ENCODE peak calls at places on chromosomes 2 and 18, in four cellular contexts. E, N, U and Z are unnamed samples.

GRCh38 chr2:186590538-186591441 is 934 bp downstream of the ITGAV start:
- DNase-seq in E (no peak), N (peak; percentile 44), U (no peak), Z (peak; percentile 48)

GRCh38 chr2:180539541-180539940 is 440.9 kb upstream of the UBE2E3 start:
- DNase-seq in E (no peak), N (no peak), U (no peak), Z (no peak)

GRCh38 chr2:68709421-68709911 is 25.1 kb upstream of the ARHGAP25 start:
- DNase-seq in E (no peak), N (peak; percentile 30), U (peak; percentile 45), Z (peak; percentile 57)

GRCh38 chr2:7031424-7032245 is 114.4 kb downstream of the RNF144A start:
- DNase-seq in E (no peak), N (no peak), U (peak; percentile 52), Z (peak; percentile 98)

GRCh38 chr2:198362777-198363176 is 558.4 kb downstream of the PLCL1 start:
- DNase-seq in E (no peak), N (no peak), U (no peak), Z (no peak)

GRCh38 chr18:78073275-78073674 is 823.6 kb downstream of the GALR1 start:
- DNase-seq in E (no peak), N (no peak), U (no peak), Z (no peak)

GRCh38 chr2:152456262-152456661 is 121.3 kb downstream of the FMNL2 start:
- DNase-seq in E (no peak), N (no peak), U (peak; percentile 21), Z (peak; percentile 52)

GRCh38 chr2:176121377-176122111 is 975 bp upstream of the HOXD9 start:
- DNase-seq in E (no peak), N (no peak), U (no peak), Z (no peak)

GRCh38 chr18:31774960-31775359 is 14.3 kb upstream of the SLC25A52 start:
- DNase-seq in E (no peak), N (no peak), U (no peak), Z (peak; percentile 71)

GRCh38 chr18:48782381-48782841 is 168.4 kb downstream of the SMAD7 start:
- DNase-seq in E (no peak), N (no peak), U (no peak), Z (no peak)

GRCh38 chr2:194203898-194204297 is 1453.1 kb upstream of the SLC39A10 start:
- DNase-seq in E (no peak), N (no peak), U (peak; percentile 27), Z (no peak)

GRCh38 chr18:13137939-13138821 is 80.4 kb upstream of the LDLRAD4 start:
- DNase-seq in E (no peak), N (no peak), U (no peak), Z (peak; percentile 99)

GRCh38 chr2:18132697-18133096 is 254.2 kb downstream of the KCNS3 start:
- DNase-seq in E (no peak), N (no peak), U (no peak), Z (no peak)

GRCh38 chr2:159069229-159069628 is 100.8 kb downstream of the TANC1 start:
- DNase-seq in E (no peak), N (no peak), U (no peak), Z (no peak)

GRCh38 chr2:239397856-239398470 is 2.9 kb downstream of the HDAC4 start:
- DNase-seq in E (no peak), N (no peak), U (no peak), Z (no peak)

GRCh38 chr18:59846814-59847490 is 52.8 kb upstream of the PMAIP1 start:
- DNase-seq in E (no peak), N (no peak), U (no peak), Z (no peak)

GRCh38 chr18:67010916-67011315 is 407.0 kb upstream of the CDH19 start:
- DNase-seq in E (no peak), N (no peak), U (no peak), Z (no peak)

GRCh38 chr2:72182547-72183460 is 35.1 kb upstream of the CYP26B1 start:
- DNase-seq in E (no peak), N (no peak), U (no peak), Z (no peak)

GRCh38 chr2:135819211-135819610 is 17.8 kb downstream of the LCT start:
- DNase-seq in E (peak; percentile 47), N (peak; percentile 36), U (peak; percentile 21), Z (peak; percentile 29)

GRCh38 chr2:236464140-236464539 is 105.5 kb upstream of the ACKR3 start:
- DNase-seq in E (no peak), N (no peak), U (no peak), Z (no peak)

GRCh38 chr2:200399046-200399445 is 92.6 kb downstream of the SPATS2L start:
- DNase-seq in E (no peak), N (no peak), U (no peak), Z (no peak)

GRCh38 chr2:207202645-207203044 is 36.9 kb upstream of the KLF7 start:
- DNase-seq in E (peak; percentile 55), N (no peak), U (peak; percentile 4), Z (peak; percentile 28)

GRCh38 chr18:3037423-3037915 is 24.5 kb upstream of the LPIN2 start:
- DNase-seq in E (no peak), N (peak; percentile 45), U (peak; percentile 24), Z (peak; percentile 98)

GRCh38 chr2:221468288-221468687 is 103.8 kb downstream of the EPHA4 start:
- DNase-seq in E (no peak), N (no peak), U (no peak), Z (no peak)

GRCh38 chr18:57275111-57275510 is 77.2 kb upstream of the ST8SIA3 start:
- DNase-seq in E (no peak), N (no peak), U (no peak), Z (no peak)

GRCh38 chr18:11482271-11482670 is 127.1 kb upstream of the SLC35G4 start:
- DNase-seq in E (no peak), N (no peak), U (no peak), Z (no peak)

GRCh38 chr18:26978812-26979341 is 113.4 kb upstream of the AQP4 start:
- DNase-seq in E (no peak), N (no peak), U (no peak), Z (no peak)

GRCh38 chr2:205287316-205287715 is 395.0 kb upstream of the NRP2 start:
- DNase-seq in E (no peak), N (no peak), U (no peak), Z (no peak)

GRCh38 chr2:104965900-104966299 is 72.0 kb upstream of the MRPS9 start:
- DNase-seq in E (no peak), N (no peak), U (no peak), Z (no peak)

GRCh38 chr2:10243926-10244270 is 58.8 kb upstream of the HPCAL1 start:
- DNase-seq in E (peak; percentile 8), N (no peak), U (no peak), Z (no peak)
- TF ChIP-seq SP1 in E (no peak), N (no peak), U (no peak), Z (no peak)

GRCh38 chr18:55048892-55049291 is 89.6 kb upstream of the CCDC68 start:
- DNase-seq in E (no peak), N (no peak), U (no peak), Z (no peak)

DNA sequence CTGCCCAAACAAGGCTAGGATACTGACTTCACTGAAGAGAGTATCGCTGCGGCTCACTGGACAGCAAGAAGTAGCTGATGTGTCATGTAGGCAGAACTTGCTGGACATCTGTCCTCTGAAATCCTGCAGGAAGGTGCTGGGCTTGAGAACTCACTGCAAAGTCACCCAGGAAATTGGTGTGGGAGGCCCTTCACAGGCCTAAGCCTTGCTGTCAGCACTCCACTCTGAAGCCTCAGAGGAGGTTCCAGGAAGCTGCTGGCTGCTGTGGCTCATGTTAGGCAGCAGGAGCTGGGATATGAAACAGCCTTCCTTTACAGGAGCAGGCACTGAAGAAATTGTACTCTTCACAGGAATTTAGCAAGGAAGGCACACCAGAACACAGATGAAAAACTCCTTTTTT is 88.3 kb upstream of the CCDC68 start:
- DNase-seq in E (no peak), N (no peak), U (no peak), Z (no peak)
- TF ChIP-seq SP1 in E (no peak), N (no peak), U (no peak), Z (no peak)

GRCh38 chr2:216693414-216694100 is 1.8 kb downstream of the IGFBP5 start:
- DNase-seq in E (no peak), N (no peak), U (no peak), Z (no peak)
- TF ChIP-seq SP1 in E (no peak), N (no peak), U (no peak), Z (no peak)

DNA sequence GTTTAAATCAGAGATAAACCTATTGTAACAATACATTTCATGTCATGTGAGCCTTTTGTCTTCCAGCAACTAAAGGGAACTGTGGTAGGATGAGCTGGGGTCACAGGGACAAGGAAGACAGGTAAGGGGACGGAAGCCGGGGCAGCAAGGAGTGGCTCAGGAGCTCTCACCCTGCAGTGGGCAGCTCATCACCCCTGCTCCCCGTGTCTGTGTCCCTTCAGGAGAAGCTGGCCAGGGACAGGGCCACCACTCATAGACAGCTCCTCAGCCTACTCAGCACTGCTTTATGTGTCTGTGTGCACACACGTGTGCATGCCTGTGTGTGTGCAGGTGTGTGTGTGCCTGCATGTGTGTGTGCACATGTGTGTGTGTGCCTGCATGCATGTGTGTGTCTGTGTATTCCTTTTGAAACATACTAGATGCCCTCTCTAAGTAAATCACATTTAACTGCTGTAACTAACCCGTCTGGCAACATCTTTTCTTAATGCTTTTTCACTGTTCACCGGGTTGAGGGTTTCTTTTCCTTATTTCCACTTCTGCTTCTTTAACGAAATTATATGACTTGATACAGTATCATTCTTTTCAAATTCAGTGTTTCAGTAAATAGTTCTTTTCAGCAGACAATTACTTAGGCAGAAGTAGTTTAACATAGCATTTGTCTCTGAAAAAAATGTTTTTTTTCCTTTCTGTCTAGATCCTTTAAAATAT is 44.2 kb downstream of the LRRFIP1 start:
- DNase-seq in E (no peak), N (no peak), U (no peak), Z (no peak)
- TF ChIP-seq SP1 in E (no peak), N (no peak), U (no peak), Z (no peak)

GRCh38 chr2:149572102-149572953 is 15.2 kb downstream of the MMADHC start:
- DNase-seq in E (no peak), N (no peak), U (no peak), Z (no peak)
- TF ChIP-seq SP1 in E (no peak), N (no peak), U (no peak), Z (no peak)

GRCh38 chr2:111905990-111906735 is 7.8 kb downstream of the MERTK start:
- DNase-seq in E (no peak), N (peak; percentile 2), U (no peak), Z (no peak)
- TF ChIP-seq SP1 in E (no peak), N (no peak), U (no peak), Z (no peak)

DNA sequence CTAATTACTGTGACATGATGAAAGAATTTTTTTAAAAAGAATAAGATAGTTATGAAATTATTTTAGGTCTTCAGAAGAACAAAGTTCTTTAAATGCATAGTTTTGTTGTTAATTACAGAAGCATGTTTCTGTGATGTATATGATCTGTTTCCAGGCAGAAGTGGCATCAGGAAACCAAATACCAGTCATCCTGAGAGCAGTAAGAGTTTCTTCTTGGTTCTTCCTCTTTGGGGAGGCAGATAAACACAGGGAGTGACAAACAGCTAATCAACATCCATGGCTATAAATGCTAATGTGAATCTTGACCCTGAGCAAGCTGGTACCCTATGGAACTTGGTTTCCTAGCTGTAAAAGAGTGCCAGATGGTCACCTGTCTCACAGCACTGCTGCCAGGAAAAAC is 29.2 kb downstream of the WIPF1 start:
- DNase-seq in E (no peak), N (no peak), U (no peak), Z (no peak)
- TF ChIP-seq SP1 in E (no peak), N (no peak), U (no peak), Z (no peak)